ENCODE peak calls at places on chromosomes 16 and 17, in five cellular contexts. F is A549, Y is K562, U is GM12878, N is SK-N-SH. V is an unnamed sample.

GRCh38 chr17:28712037-28712704 is 483 bp upstream of the PROCA1 start:
- DNase-seq in F (no peak), Y (peak; percentile 77), U (no peak), N (no peak), V (no peak)

GRCh38 chr16:59060212-59060611 is 326.1 kb upstream of the GOT2 start:
- DNase-seq in Y (no peak), U (no peak), N (no peak), F (no peak), V (peak; percentile 84)

GRCh38 chr16:87954826-87955225 is 3.6 kb downstream of the BANP start:
- DNase-seq in F (no peak), Y (no peak), U (no peak), N (no peak), V (no peak)

GRCh38 chr16:11152205-11152604 is 103.8 kb downstream of the SOCS1 start:
- DNase-seq in Y (no peak), N (peak; percentile 58), U (no peak), F (no peak), V (no peak)

GRCh38 chr16:87724490-87725291 is 41.1 kb downstream of the KLHDC4 start:
- DNase-seq in U (peak; percentile 25), F (no peak), N (no peak), Y (no peak), V (no peak)

GRCh38 chr17:36977066-36977465 is 28.3 kb downstream of the AATF start:
- DNase-seq in Y (no peak), U (no peak), N (no peak), F (no peak), V (no peak)

GRCh38 chr17:39400547-39401411 is 647 bp downstream of the FBXL20 start:
- DNase-seq in N (peak; percentile 17), U (no peak), Y (no peak), F (no peak), V (no peak)

GRCh38 chr17:73010414-73010813 is 82.1 kb downstream of the SLC39A11 start:
- DNase-seq in N (no peak), F (no peak), Y (no peak), U (no peak), V (no peak)

GRCh38 chr17:53633856-53634255 is 188.9 kb upstream of the KIF2B start:
- DNase-seq in U (no peak), Y (no peak), N (no peak), F (no peak), V (no peak)

GRCh38 chr16:20767577-20767976 is 3.8 kb downstream of the ACSM3 start:
- DNase-seq in Y (no peak), F (no peak), N (no peak), U (no peak), V (no peak)

GRCh38 chr17:44689492-44690217 is at the start of gene CCDC43:
- DNase-seq in N (peak; percentile 96), U (peak; percentile 75), F (peak; percentile 97), Y (peak; percentile 93), V (peak; percentile 96)

DNA sequence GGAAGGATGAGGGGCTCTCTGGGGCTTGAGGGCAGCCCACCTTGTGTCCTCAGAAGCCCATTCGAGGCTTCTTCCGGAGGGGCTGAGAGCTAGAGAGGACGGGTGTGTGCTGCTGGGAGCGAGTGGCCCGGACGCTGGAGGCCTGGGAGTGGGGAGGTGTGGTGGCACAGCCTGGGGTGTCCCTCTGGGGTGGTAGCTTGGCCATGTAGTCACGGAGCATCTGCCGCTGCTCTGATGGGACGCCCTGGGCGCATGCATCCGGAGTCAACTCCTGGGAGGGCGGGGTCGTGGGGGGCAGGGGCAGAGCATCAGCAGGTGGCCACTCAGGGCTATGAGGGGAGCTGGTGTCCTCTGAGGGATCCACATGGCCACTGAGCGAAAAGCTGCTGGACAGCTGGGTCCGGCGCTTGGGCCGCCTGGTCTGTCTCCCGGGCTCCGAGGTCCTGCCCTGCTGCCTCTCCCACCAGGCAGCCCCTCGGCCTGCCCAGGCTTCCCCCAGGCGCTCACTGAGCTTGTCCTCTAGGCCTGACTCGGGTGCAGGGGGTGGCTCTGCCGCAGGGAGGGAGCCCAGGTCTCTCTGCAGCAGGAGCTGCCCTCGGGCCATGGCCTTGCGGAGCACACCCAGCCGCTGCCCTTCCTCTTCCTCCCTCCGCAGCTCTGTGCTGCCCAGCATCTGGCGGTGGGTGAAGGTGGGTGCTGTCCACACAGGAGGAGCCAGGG is 7.8 kb downstream of the TAF1C start:
- DNase-seq in Y (no peak), U (no peak), N (no peak), F (no peak), V (no peak)
- TF ChIP-seq RCOR1 in Y (no peak), U (no peak), N (no peak), F (no peak), V (no peak)

GRCh38 chr17:78364436-78365281 is 4.8 kb upstream of the SOCS3 start:
- DNase-seq in F (no peak), Y (peak; percentile 25), U (no peak), N (no peak), V (no peak)

GRCh38 chr17:78367193-78367592 is 7.3 kb upstream of the SOCS3 start:
- DNase-seq in F (no peak), Y (no peak), U (no peak), N (no peak), V (no peak)

GRCh38 chr17:78368348-78368747 is 8.5 kb upstream of the SOCS3 start:
- DNase-seq in Y (no peak), N (no peak), U (no peak), F (no peak), V (no peak)

GRCh38 chr17:78366109-78366848 is 6.4 kb upstream of the SOCS3 start:
- DNase-seq in F (no peak), N (no peak), U (no peak), Y (no peak), V (no peak)

DNA sequence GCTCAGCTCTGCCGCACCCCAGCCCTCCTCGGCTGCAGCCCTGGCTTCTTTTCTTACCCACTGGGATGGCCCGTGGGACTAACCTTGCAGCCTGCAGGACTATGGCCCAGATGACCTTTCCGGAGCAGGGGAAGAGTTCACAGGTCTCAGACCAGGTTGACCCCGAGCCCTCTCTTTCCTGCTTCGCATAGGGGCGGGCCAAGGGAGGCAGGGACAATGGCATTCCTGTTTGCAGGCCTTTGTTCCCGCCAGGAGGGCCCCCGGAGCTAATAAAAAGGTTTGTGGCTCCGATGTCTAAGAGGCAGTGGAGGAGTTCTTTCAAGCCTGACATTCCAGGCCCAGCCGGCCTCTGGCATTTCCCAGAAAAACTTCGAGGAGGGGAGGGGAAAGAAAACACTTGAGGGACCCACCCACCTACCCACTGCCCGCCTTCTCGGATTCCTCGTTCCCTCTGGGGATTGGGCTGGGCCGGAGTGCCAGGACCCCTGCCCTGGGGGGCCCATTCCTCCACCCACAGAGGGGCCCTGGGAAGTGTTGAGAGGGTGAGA is 5.8 kb upstream of the SOCS3 start:
- DNase-seq in N (no peak), U (no peak), Y (no peak), F (no peak), V (no peak)
- TF ChIP-seq RFX5 in N (no peak), U (no peak), Y (no peak), F (no peak), V (no peak)

DNA sequence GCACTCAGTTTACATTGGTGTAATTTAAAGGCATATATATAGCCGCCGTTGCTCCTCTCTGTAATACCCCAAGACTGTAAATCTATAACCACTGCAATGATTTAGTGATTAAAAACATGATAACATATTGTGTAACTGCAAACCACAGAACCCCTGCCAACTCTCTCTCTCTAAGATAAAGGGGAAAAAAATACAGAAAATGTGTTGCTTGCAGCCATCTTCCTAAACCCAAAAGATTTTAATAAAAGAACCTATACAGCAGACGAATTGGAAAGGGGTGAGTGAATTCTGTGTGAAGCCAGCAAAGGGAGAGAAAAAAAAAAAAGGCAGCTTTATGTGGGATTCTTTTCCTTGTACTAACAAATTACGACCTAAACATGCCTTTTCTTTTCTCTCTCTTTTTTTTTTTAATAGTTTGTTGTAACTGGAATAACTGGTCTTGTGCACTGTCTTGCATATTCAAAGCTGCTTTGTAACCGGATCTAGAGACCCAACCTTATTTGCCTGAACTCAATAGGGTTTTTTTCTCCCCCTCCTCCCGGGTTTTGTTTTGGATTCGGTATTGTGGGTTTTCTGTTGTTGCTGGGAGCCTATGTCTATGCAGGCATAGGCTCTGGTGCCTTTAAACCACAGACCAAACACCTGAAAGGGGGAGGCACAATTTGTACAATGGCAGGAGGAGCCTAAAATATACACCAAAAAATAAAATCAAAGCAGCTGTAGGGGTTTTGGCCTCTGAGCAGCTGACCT is 7.0 kb upstream of the ZFHX3 start:
- DNase-seq in N (peak; percentile 45), Y (no peak), F (no peak), U (no peak), V (peak; percentile 77)
- TF ChIP-seq RCOR1 in N (no peak), Y (no peak), F (no peak), U (no peak), V (no peak)

GRCh38 chr16:63169100-63169499 is 1132.9 kb upstream of the CDH8 start:
- DNase-seq in U (no peak), Y (no peak), F (no peak), N (no peak), V (no peak)
- TF ChIP-seq RFX5 in U (no peak), Y (no peak), F (no peak), N (no peak), V (no peak)

DNA sequence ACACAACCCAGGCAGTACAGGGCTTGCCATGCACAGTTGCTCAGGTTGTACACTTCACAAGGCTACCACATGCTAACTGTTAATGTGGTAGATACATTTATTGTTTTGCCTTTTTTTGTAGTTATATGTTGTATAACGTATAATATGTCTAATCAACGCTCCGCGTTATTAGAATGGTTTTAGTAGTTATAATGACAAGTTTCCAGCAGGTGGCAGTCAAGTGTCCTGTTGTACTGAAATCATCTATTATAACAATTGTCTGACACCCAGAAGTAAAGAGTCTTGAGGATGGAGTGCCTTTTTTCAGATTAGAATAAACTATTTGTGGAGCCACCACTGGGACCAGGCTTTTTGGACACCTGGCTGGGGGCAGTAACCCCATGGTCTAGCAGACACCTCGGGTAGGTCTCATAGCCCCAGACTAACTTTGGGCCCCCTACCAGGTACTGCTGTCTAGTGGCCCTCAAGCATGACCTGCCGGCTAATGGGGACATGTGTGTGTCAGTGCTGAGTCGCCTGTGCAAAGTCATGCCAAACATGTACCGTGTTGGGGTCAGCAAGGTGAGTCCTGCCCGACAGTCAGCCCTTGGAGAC is 32.8 kb downstream of the MYO15A start:
- DNase-seq in U (no peak), N (peak; percentile 72), Y (peak; percentile 31), F (peak; percentile 65), V (peak; percentile 55)
- TF ChIP-seq RCOR1 in U (no peak), N (no peak), Y (no peak), F (no peak), V (no peak)

DNA sequence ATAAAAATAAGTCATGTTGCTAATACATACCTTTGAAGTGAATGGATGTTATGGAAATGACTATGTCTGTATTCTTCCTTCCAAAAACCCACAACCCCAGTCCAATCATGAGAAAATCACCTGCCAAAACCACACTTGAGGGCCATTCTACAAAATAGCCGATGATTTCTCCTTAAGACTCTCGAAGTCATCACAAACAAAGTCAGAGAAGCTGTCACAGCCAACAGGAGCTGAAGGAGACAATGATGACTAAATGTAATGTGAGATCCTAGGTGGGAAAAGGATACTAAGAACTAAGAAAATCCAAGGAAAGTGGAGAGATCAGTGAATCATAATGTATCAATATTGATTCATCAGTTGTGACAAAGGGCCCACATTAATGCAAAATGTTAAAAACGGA is 432.9 kb upstream of the DYNLRB2 start:
- DNase-seq in U (no peak), Y (no peak), F (no peak), N (no peak), V (no peak)
- TF ChIP-seq RFX5 in U (no peak), Y (no peak), F (no peak), N (no peak), V (no peak)